ENCODE peak calls at places on chromosomes 12 and 14, in six cellular contexts. M is IMR-90, E is HCT116, N is breast epithelium, K is stomach, X is A549. I is an unnamed sample.
A peak's percentile ranks its signal among the peaks of the same experiment; 100 is the strongest.

GRCh38 chr12:86429824-86430223 is 173.6 kb upstream of the MGAT4C start:
- DNase-seq in M (no peak), X (no peak), E (no peak), K (no peak), N (no peak), I (no peak)

GRCh38 chr12:81077686-81078441 is at the start of gene ACSS3:
- DNase-seq in M (no peak), K (peak; percentile 26), E (no peak), N (peak; percentile 67), X (no peak), I (no peak)

GRCh38 chr14:30569216-30569902 is 10.4 kb downstream of the G2E3 start:
- DNase-seq in K (no peak), M (no peak), E (no peak), N (no peak), X (no peak), I (no peak)

GRCh38 chr12:124278389-124279101 is 16.3 kb upstream of the RFLNA start:
- DNase-seq in M (no peak), N (no peak), E (no peak), X (no peak), K (peak; percentile 47), I (no peak)

GRCh38 chr14:104118006-104118844 is 20.2 kb upstream of the KIF26A start:
- DNase-seq in E (no peak), N (peak; percentile 51), K (peak; percentile 24), M (no peak), X (no peak), I (no peak)

GRCh38 chr14:37124617-37125016 is 47.8 kb downstream of the SLC25A21 start:
- DNase-seq in M (no peak), N (no peak), K (no peak), X (no peak), E (no peak), I (no peak)

GRCh38 chr12:105445261-105446015 is 114.9 kb downstream of the C12orf75 start:
- DNase-seq in X (no peak), K (no peak), N (no peak), E (no peak), M (peak; percentile 31), I (no peak)

GRCh38 chr12:11631288-11631687 is 18.2 kb upstream of the ETV6 start:
- DNase-seq in E (no peak), M (no peak), K (no peak), X (no peak), N (no peak), I (no peak)

GRCh38 chr14:58915646-58916045 is 272.8 kb upstream of the DAAM1 start:
- DNase-seq in E (no peak), M (no peak), X (no peak), K (no peak), N (no peak), I (no peak)

GRCh38 chr12:112858776-112859175 is 48.0 kb upstream of the OAS1 start:
- DNase-seq in E (no peak), M (no peak), K (no peak), N (no peak), X (no peak), I (no peak)

GRCh38 chr12:107684029-107684790 is 1.4 kb upstream of the PWP1 start:
- DNase-seq in K (no peak), N (no peak), E (no peak), M (peak; percentile 60), X (no peak), I (no peak)
- H3K4me3 ChIP-seq in K (peak overlapping the region; percentile 100), N (no peak overlapping the region), E (peak overlapping the region; percentile 99), M (no peak overlapping the region), X (peak overlapping the region; percentile 88), I (no peak overlapping the region)

GRCh38 chr12:6118891-6119568 is 5.4 kb downstream of the VWF start:
- DNase-seq in M (no peak), E (no peak), X (no peak), N (no peak), K (no peak), I (no peak)

GRCh38 chr12:6122211-6122610 is 2.3 kb downstream of the VWF start:
- DNase-seq in M (no peak), N (no peak), E (no peak), K (no peak), X (no peak), I (no peak)

GRCh38 chr12:6120796-6121473 is 3.5 kb downstream of the VWF start:
- DNase-seq in E (no peak), M (no peak), X (no peak), N (no peak), K (no peak), I (no peak)

GRCh38 chr12:6123258-6123657 is 1.2 kb downstream of the VWF start:
- DNase-seq in E (no peak), K (no peak), N (no peak), X (no peak), M (no peak), I (no peak)

DNA sequence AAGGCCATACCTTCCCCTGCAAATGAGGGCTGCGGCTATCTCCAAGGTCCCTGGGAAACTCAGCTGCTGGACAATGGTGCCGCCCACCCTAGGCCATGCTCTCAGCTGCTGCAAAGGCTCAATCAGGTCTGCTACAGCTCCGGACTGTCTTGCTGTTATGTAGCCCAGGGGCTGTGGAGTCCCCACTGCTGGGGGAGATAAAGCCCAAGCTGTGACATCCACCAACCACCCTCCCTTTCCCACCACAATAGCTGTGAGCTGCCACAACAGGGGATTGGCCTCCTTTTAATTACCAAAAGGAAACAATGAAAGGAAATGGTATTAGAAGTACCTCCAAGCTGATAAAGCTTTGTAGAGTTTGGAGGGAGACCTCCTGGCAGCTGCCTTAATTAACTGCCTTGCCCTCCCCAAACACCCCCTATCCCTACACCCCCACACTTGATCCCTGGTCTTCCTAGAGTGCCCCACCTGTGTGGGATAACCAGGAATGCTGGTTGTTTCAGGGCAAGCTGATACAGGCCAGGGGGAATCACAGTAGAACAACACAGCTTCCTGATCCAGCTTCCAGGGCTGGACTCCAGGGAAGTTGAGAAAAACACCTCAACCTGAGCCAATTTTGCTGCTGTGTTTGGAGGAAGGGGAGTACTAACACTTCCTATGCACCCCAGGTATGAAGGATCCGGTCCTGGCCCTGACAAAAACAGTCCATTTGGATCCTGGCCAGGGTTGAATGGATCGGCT is at the start of gene VWF:
- DNase-seq in E (no peak), M (no peak), X (no peak), N (no peak), K (no peak), I (no peak)
- TF ChIP-seq POLR2A in E (no peak), M (no peak), X (no peak), N (no peak), K (no peak), I (peak; percentile 18)

GRCh38 chr14:68682166-68683103 is 110.4 kb downstream of the ZFP36L1 start:
- DNase-seq in M (peak; percentile 95), E (no peak), N (no peak), K (no peak), X (peak; percentile 78), I (no peak)

GRCh38 chr14:68679746-68680467 is 113.0 kb downstream of the ZFP36L1 start:
- DNase-seq in M (no peak), N (no peak), X (no peak), K (no peak), E (no peak), I (no peak)

GRCh38 chr14:68679301-68679700 is 113.6 kb downstream of the ZFP36L1 start:
- DNase-seq in M (no peak), K (no peak), N (no peak), X (no peak), E (no peak), I (no peak)

GRCh38 chr14:68681256-68681655 is 111.6 kb downstream of the ZFP36L1 start:
- DNase-seq in K (no peak), M (no peak), X (no peak), N (no peak), E (no peak), I (no peak)

GRCh38 chr14:68680541-68681051 is 112.3 kb downstream of the ZFP36L1 start:
- DNase-seq in K (no peak), X (no peak), E (no peak), M (peak; percentile 24), N (no peak), I (no peak)
- H3K27ac ChIP-seq in K (peak overlapping the region; percentile 76), X (peak overlapping the region; percentile 94), E (no peak overlapping the region), M (no peak overlapping the region), N (peak overlapping the region; percentile 69), I (peak overlapping the region; percentile 70)

DNA sequence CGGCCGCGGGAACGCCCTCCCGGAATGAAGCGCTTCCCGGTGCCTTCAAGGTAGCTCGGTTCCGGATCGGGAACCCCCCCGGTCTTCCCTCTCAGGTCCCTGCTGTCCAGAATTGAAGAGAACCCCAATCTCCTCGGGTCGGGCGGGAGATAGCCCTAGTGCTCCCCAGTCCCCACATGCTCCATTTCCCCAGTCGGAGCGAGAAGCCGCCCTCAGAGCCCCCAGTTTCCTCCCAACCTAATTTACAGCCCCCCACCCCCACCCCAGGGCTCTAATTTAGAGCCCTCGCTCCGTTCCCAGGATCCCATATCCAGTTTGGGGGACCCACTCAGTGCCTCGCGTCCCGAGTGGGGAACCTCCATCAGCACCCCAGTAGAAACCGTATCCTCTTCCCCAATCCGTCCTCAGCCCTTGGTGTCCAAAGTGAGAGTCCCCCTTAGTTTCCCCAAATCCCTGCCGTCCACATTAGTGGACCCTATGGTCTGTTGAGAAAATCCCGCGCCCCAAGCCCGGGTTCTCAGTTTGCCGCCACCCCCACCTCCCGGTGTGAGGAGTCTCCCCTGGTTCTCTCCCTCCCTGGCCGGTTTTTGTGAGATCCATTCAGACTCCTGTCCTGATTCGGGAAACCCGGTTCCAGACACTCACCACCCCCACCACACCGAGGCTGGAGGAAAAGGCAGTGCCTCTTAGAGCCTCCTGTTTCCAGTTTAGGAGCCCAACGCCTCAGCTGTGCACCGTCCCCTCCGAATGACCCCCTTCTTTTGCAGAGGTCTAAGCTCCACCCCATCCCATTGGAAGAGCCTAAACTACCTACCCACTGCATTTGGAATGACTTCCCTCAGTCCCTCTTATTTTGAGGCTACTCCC is 745 bp upstream of the MSI1 start:
- DNase-seq in N (no peak), X (no peak), K (no peak), M (no peak), E (no peak), I (no peak)
- H3K4me3 ChIP-seq in N (peak overlapping the region; percentile 31), X (peak overlapping the region; percentile 53), K (peak overlapping the region; percentile 63), M (no peak overlapping the region), E (peak overlapping the region; percentile 58), I (peak overlapping the region; percentile 63)

GRCh38 chr12:108567388-108567787 is 5.0 kb downstream of the ISCU start:
- DNase-seq in M (no peak), E (no peak), K (no peak), X (no peak), N (no peak), I (no peak)

GRCh38 chr12:108568653-108569154 is 6.3 kb downstream of the ISCU start:
- DNase-seq in E (no peak), M (no peak), N (no peak), X (no peak), K (no peak), I (no peak)

GRCh38 chr12:108566452-108566851 is 4.1 kb downstream of the ISCU start:
- DNase-seq in K (no peak), X (no peak), M (no peak), N (no peak), E (no peak), I (no peak)

GRCh38 chr12:108565976-108566375 is 3.6 kb downstream of the ISCU start:
- DNase-seq in X (peak; percentile 48), M (peak; percentile 73), N (peak; percentile 74), K (peak; percentile 86), E (peak; percentile 80), I (no peak)

GRCh38 chr12:108567974-108568652 is 5.7 kb downstream of the ISCU start:
- DNase-seq in E (no peak), K (no peak), X (no peak), M (peak; percentile 15), N (no peak), I (no peak)
- TF ChIP-seq POLR2A in E (no peak), K (no peak), X (no peak), M (no peak), N (no peak), I (no peak)